ENCODE peak calls at places on chromosomes 2 and 18, in ten cellular contexts. One of them, this sample, is unnamed.

GRCh38 chr2:20496069-20496468 is 49.2 kb downstream of the RHOB start:
- DNase-seq in NCI-H1105: no peak
- DNase-seq in dermis blood vessel endothelial cell: no peak
- DNase-seq in naive B cell: no peak
- DNase-seq in left lung: no peak
- DNase-seq in SIG-M5: no peak
- DNase-seq in psoas muscle: peak; percentile 86
- DNase-seq in RWPE1: no peak
- DNase-seq in neural crest cell: no peak
- DNase-seq in fibroblast of pulmonary artery: peak; percentile 47
- DNase-seq in this sample: no peak

GRCh38 chr18:13932285-13933025 is 17.1 kb upstream of the MC2R start:
- DNase-seq in NCI-H1105: no peak
- DNase-seq in dermis blood vessel endothelial cell: no peak
- DNase-seq in naive B cell: no peak
- DNase-seq in left lung: no peak
- DNase-seq in SIG-M5: no peak
- DNase-seq in psoas muscle: no peak
- DNase-seq in RWPE1: no peak
- DNase-seq in neural crest cell: no peak
- DNase-seq in fibroblast of pulmonary artery: no peak
- DNase-seq in this sample: no peak

GRCh38 chr18:73646772-73647171 is 500.9 kb downstream of the FBXO15 start:
- DNase-seq in NCI-H1105: no peak
- DNase-seq in dermis blood vessel endothelial cell: peak; percentile 85
- DNase-seq in naive B cell: no peak
- DNase-seq in left lung: no peak
- DNase-seq in SIG-M5: no peak
- DNase-seq in psoas muscle: no peak
- DNase-seq in RWPE1: peak; percentile 58
- DNase-seq in neural crest cell: no peak
- DNase-seq in fibroblast of pulmonary artery: peak; percentile 79
- DNase-seq in this sample: no peak

GRCh38 chr2:40343904-40344303 is 108.0 kb downstream of the SLC8A1 start:
- DNase-seq in NCI-H1105: no peak
- DNase-seq in dermis blood vessel endothelial cell: no peak
- DNase-seq in naive B cell: no peak
- DNase-seq in left lung: no peak
- DNase-seq in SIG-M5: no peak
- DNase-seq in psoas muscle: no peak
- DNase-seq in RWPE1: peak; percentile 12
- DNase-seq in neural crest cell: no peak
- DNase-seq in fibroblast of pulmonary artery: peak; percentile 51
- DNase-seq in this sample: no peak

GRCh38 chr2:8303322-8303832 is 378.5 kb upstream of the ID2 start:
- DNase-seq in NCI-H1105: no peak
- DNase-seq in dermis blood vessel endothelial cell: no peak
- DNase-seq in naive B cell: peak; percentile 80
- DNase-seq in left lung: peak; percentile 82
- DNase-seq in SIG-M5: peak; percentile 88
- DNase-seq in psoas muscle: peak; percentile 73
- DNase-seq in RWPE1: no peak
- DNase-seq in neural crest cell: no peak
- DNase-seq in fibroblast of pulmonary artery: no peak
- DNase-seq in this sample: no peak

GRCh38 chr2:217743980-217744761 is 258.6 kb downstream of the TNS1 start:
- DNase-seq in NCI-H1105: no peak
- DNase-seq in dermis blood vessel endothelial cell: no peak
- DNase-seq in naive B cell: no peak
- DNase-seq in left lung: no peak
- DNase-seq in SIG-M5: no peak
- DNase-seq in psoas muscle: peak; percentile 77
- DNase-seq in RWPE1: no peak
- DNase-seq in neural crest cell: no peak
- DNase-seq in fibroblast of pulmonary artery: no peak
- DNase-seq in this sample: no peak

GRCh38 chr2:217256261-217256660 is 396.4 kb upstream of the TNP1 start:
- DNase-seq in NCI-H1105: no peak
- DNase-seq in dermis blood vessel endothelial cell: no peak
- DNase-seq in naive B cell: no peak
- DNase-seq in left lung: no peak
- DNase-seq in SIG-M5: no peak
- DNase-seq in psoas muscle: no peak
- DNase-seq in RWPE1: no peak
- DNase-seq in neural crest cell: no peak
- DNase-seq in fibroblast of pulmonary artery: no peak
- DNase-seq in this sample: no peak

GRCh38 chr18:36636237-36636792 is 192.5 kb downstream of the TPGS2 start:
- DNase-seq in NCI-H1105: no peak
- DNase-seq in dermis blood vessel endothelial cell: no peak
- DNase-seq in naive B cell: no peak
- DNase-seq in left lung: no peak
- DNase-seq in SIG-M5: no peak
- DNase-seq in psoas muscle: no peak
- DNase-seq in RWPE1: no peak
- DNase-seq in neural crest cell: no peak
- DNase-seq in fibroblast of pulmonary artery: no peak
- DNase-seq in this sample: no peak

GRCh38 chr2:119208791-119209203 is 14.8 kb upstream of the STEAP3 start:
- DNase-seq in NCI-H1105: no peak
- DNase-seq in dermis blood vessel endothelial cell: peak; percentile 51
- DNase-seq in naive B cell: no peak
- DNase-seq in left lung: no peak
- DNase-seq in SIG-M5: no peak
- DNase-seq in psoas muscle: no peak
- DNase-seq in RWPE1: peak; percentile 75
- DNase-seq in neural crest cell: no peak
- DNase-seq in fibroblast of pulmonary artery: no peak
- DNase-seq in this sample: no peak

GRCh38 chr2:19576411-19576810 is 218.0 kb upstream of the OSR1 start:
- DNase-seq in NCI-H1105: no peak
- DNase-seq in dermis blood vessel endothelial cell: peak; percentile 67
- DNase-seq in naive B cell: no peak
- DNase-seq in left lung: no peak
- DNase-seq in SIG-M5: no peak
- DNase-seq in psoas muscle: no peak
- DNase-seq in RWPE1: peak; percentile 58
- DNase-seq in neural crest cell: no peak
- DNase-seq in fibroblast of pulmonary artery: peak; percentile 61
- DNase-seq in this sample: no peak

GRCh38 chr2:188931361-188931760 is 42.8 kb upstream of the COL3A1 start:
- DNase-seq in NCI-H1105: no peak
- DNase-seq in dermis blood vessel endothelial cell: no peak
- DNase-seq in naive B cell: no peak
- DNase-seq in left lung: no peak
- DNase-seq in SIG-M5: no peak
- DNase-seq in psoas muscle: no peak
- DNase-seq in RWPE1: no peak
- DNase-seq in neural crest cell: no peak
- DNase-seq in fibroblast of pulmonary artery: peak; percentile 17
- DNase-seq in this sample: no peak

GRCh38 chr2:140855471-140855870 is 1275.3 kb downstream of the LRP1B start:
- DNase-seq in NCI-H1105: no peak
- DNase-seq in dermis blood vessel endothelial cell: no peak
- DNase-seq in naive B cell: no peak
- DNase-seq in left lung: no peak
- DNase-seq in SIG-M5: no peak
- DNase-seq in psoas muscle: no peak
- DNase-seq in RWPE1: no peak
- DNase-seq in neural crest cell: no peak
- DNase-seq in fibroblast of pulmonary artery: no peak
- DNase-seq in this sample: no peak

GRCh38 chr18:46915800-46916550 is 1.3 kb downstream of the PIAS2 start:
- DNase-seq in NCI-H1105: no peak
- DNase-seq in dermis blood vessel endothelial cell: peak; percentile 5
- DNase-seq in naive B cell: no peak
- DNase-seq in left lung: no peak
- DNase-seq in SIG-M5: no peak
- DNase-seq in psoas muscle: no peak
- DNase-seq in RWPE1: no peak
- DNase-seq in neural crest cell: no peak
- DNase-seq in fibroblast of pulmonary artery: no peak
- DNase-seq in this sample: no peak

GRCh38 chr2:241052677-241053360 is 49.3 kb downstream of the MTERF4 start:
- DNase-seq in NCI-H1105: no peak
- DNase-seq in dermis blood vessel endothelial cell: no peak
- DNase-seq in naive B cell: no peak
- DNase-seq in left lung: peak; percentile 77
- DNase-seq in SIG-M5: no peak
- DNase-seq in psoas muscle: peak; percentile 47
- DNase-seq in RWPE1: no peak
- DNase-seq in neural crest cell: no peak
- DNase-seq in fibroblast of pulmonary artery: no peak
- DNase-seq in this sample: no peak

This sample was measured in BE2C.